ENCODE peak calls at places on chromosomes 13 and 19, in seven cellular contexts. F is fibroblast of gingiva, O is frontal cortex, X is transverse colon, C is heart left ventricle, W is iris pigment epithelial cell, A is NCI-H748 treated with DMSO at 0.1 percent for 48 hours. I is an unnamed sample.

GRCh38 chr13:26246154-26246553 is 7.8 kb upstream of the CDK8 start:
- DNase-seq in F (no peak), O (no peak), W (peak), C (no peak), A (peak), X (no peak), I (peak)

GRCh38 chr19:6099633-6100032 is 10.7 kb downstream of the RFX2 start:
- DNase-seq in C (no peak), W (no peak), A (no peak), F (no peak), O (no peak), X (no peak), I (no peak)

GRCh38 chr13:64639206-64639605 is 2590.9 kb downstream of the PCDH9 start:
- DNase-seq in F (no peak), A (no peak), X (no peak), W (peak), O (no peak), C (no peak), I (no peak)

GRCh38 chr19:47534628-47535027 is 19.8 kb upstream of the NAPA start:
- DNase-seq in O (no peak), W (no peak), C (no peak), A (no peak), F (no peak), X (no peak), I (no peak)

GRCh38 chr13:38590796-38591507 is 95.9 kb upstream of the FREM2 start:
- DNase-seq in A (peak), W (no peak), C (no peak), F (no peak), X (no peak), O (no peak), I (peak)

GRCh38 chr13:29490561-29490960 is 104.9 kb downstream of the SLC7A1 start:
- DNase-seq in W (no peak), X (no peak), C (no peak), F (no peak), A (no peak), O (no peak), I (no peak)

GRCh38 chr13:34076943-34077703 is 259.2 kb downstream of the RFC3 start:
- DNase-seq in A (peak), W (peak), F (peak), O (no peak), C (no peak), X (no peak), I (peak)

GRCh38 chr19:6007866-6008265 is 29.9 kb upstream of the RANBP3 start:
- DNase-seq in X (no peak), W (no peak), A (no peak), F (no peak), O (no peak), C (no peak), I (no peak)

GRCh38 chr19:55536951-55537740 is at the start of gene SBK2:
- DNase-seq in X (no peak), O (no peak), F (no peak), C (no peak), A (no peak), W (no peak), I (peak)

GRCh38 chr19:54154603-54155345 is 4.7 kb downstream of the LENG1 start:
- DNase-seq in X (no peak), F (peak), A (no peak), W (peak), C (no peak), O (no peak), I (no peak)

GRCh38 chr19:45560686-45561085 is 23.9 kb downstream of the OPA3 start:
- DNase-seq in F (no peak), O (no peak), C (no peak), A (no peak), W (no peak), X (no peak), I (no peak)

GRCh38 chr19:43525836-43526771 is 897 bp downstream of the ETHE1 start:
- DNase-seq in W (peak), F (no peak), A (no peak), X (peak), O (no peak), C (no peak), I (no peak)

GRCh38 chr19:53977429-53977990 is 13.9 kb upstream of the CACNG6 start:
- DNase-seq in C (no peak), F (peak), O (peak), X (peak), A (peak), W (peak), I (no peak)

GRCh38 chr19:3369337-3370213 is 3.2 kb downstream of the NFIC start:
- DNase-seq in C (peak), X (peak), O (no peak), W (peak), A (no peak), F (peak), I (no peak)

I was measured in NCI-H146.